ENCODE peak calls at places on chromosomes 7 and 10, in five cellular contexts. X is HepG2, D is SK-N-SH, S is GM12878, J is K562. G is an unnamed sample.

GRCh38 chr10:14063531-14064317 is 267.0 kb downstream of the FRMD4A start:
- DNase-seq in J (no peak), S (no peak), D (no peak), X (no peak), G (no peak)

GRCh38 chr7:12861070-12861469 is 173.6 kb downstream of the ARL4A start:
- DNase-seq in D (no peak), S (no peak), X (no peak), J (no peak), G (no peak)

GRCh38 chr7:24702674-24703235 is 54.5 kb downstream of the GSDME start:
- DNase-seq in J (no peak), S (no peak), D (no peak), X (no peak), G (no peak)

GRCh38 chr7:113636727-113637421 is 281.9 kb downstream of the PPP1R3A start:
- DNase-seq in X (no peak), D (no peak), S (no peak), J (no peak), G (no peak)

GRCh38 chr10:852386-852785 is 79.1 kb downstream of the LARP4B start:
- DNase-seq in J (no peak), S (no peak), X (peak), D (no peak), G (no peak)

GRCh38 chr10:62733654-62734293 is 70.7 kb upstream of the ADO start:
- DNase-seq in D (no peak), S (no peak), X (no peak), J (no peak), G (no peak)

GRCh38 chr10:43461950-43462349 is 25.0 kb downstream of the ZNF487 start:
- DNase-seq in D (peak), J (peak), S (no peak), X (peak), G (peak)

GRCh38 chr7:139758388-139758787 is 19.4 kb downstream of the HIPK2 start:
- DNase-seq in S (no peak), X (no peak), J (no peak), D (no peak), G (no peak)

GRCh38 chr10:22713853-22714523 is 390 bp downstream of the PIP4K2A start:
- DNase-seq in X (no peak), S (no peak), D (no peak), J (no peak), G (no peak)

GRCh38 chr7:13097508-13097907 is 410.1 kb downstream of the ARL4A start:
- DNase-seq in D (no peak), S (no peak), J (no peak), X (no peak), G (no peak)

GRCh38 chr10:45160266-45160665 is 155.1 kb downstream of the OR13A1 start:
- DNase-seq in X (no peak), D (no peak), S (no peak), J (no peak), G (no peak)

GRCh38 chr7:118511146-118511545 is 286.6 kb downstream of the ANKRD7 start:
- DNase-seq in S (no peak), D (no peak), J (no peak), X (no peak), G (no peak)

GRCh38 chr7:77570330-77571011 is 33.4 kb downstream of the PTPN12 start:
- DNase-seq in S (no peak), D (no peak), X (peak), J (no peak), G (no peak)

GRCh38 chr10:78664929-78665525 is 403.7 kb upstream of the ZMIZ1 start:
- DNase-seq in S (no peak), J (peak), D (no peak), X (no peak), G (peak)

GRCh38 chr7:147298611-147299043 is 1182.0 kb downstream of the CNTNAP2 start:
- DNase-seq in X (no peak), D (no peak), J (no peak), S (no peak), G (no peak)

GRCh38 chr7:11207565-11207964 is 233.9 kb downstream of the PHF14 start:
- DNase-seq in D (no peak), X (no peak), J (no peak), S (no peak), G (no peak)

GRCh38 chr10:11242443-11243386 is 225.0 kb downstream of the CELF2 start:
- DNase-seq in S (peak), J (no peak), D (no peak), X (no peak), G (no peak)

GRCh38 chr7:73342645-73343044 is 14.7 kb downstream of the FKBP6 start:
- DNase-seq in J (no peak), D (peak), S (no peak), X (peak), G (peak)

GRCh38 chr7:64888901-64889685 is 14.0 kb upstream of the ZNF273 start:
- DNase-seq in X (no peak), D (peak), J (no peak), S (no peak), G (no peak)

GRCh38 chr10:132232553-132232949 is 45.8 kb downstream of the DPYSL4 start:
- DNase-seq in D (no peak), X (no peak), S (no peak), J (no peak), G (no peak)

GRCh38 chr10:36254191-36254590 is 612.1 kb upstream of the FZD8 start:
- DNase-seq in X (no peak), S (no peak), J (no peak), D (no peak), G (no peak)

GRCh38 chr7:36310897-36311296 is 78.8 kb upstream of the ANLN start:
- DNase-seq in X (no peak), J (no peak), S (no peak), D (no peak), G (no peak)

GRCh38 chr7:29723599-29723998 is 82.7 kb upstream of the WIPF3 start:
- DNase-seq in S (no peak), X (no peak), D (no peak), J (no peak), G (peak)

DNA sequence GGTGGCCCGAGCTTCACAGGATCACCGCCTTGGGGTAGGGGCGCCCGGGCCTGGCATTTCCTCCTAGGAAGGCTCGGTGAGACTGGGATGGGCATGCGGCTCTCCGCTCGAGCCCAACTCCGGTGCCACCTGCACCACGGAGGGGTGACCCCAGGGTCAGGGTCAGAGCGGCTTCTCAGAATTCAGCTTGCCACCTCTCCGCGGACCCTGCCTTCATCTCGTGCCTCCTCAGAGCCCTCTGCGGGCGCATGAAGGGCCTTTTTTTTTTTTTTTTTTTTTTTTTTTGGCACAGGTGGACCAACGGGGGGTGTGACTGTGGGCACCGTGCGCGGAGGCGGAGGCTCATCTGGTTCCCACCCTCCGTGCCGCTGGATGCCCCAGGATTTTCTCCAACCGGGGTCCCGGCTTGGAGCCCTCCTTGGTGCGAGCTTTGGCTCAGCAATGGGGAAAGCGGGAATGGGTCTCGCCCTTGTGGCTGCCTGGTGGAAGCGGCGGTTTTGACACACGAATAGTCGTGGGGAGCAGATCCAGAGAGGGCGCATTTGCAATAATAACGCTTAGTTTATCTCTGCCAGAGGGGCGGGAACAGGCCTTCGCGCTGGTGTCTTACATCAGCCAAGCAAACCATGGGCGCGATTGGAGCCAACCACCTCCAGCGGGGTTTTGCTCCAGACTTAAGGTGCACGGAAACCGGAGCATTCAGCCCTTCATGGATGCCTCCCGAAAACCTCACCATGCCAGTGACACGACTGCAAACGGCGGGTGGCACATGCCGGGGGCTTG is 5.0 kb upstream of the TNRC18 start:
- DNase-seq in X (peak), S (no peak), D (peak), J (peak), G (no peak)
- H2AFZ ChIP-seq in X (no peak), S (no peak), D (no peak), J (peak), G (no peak)

DNA sequence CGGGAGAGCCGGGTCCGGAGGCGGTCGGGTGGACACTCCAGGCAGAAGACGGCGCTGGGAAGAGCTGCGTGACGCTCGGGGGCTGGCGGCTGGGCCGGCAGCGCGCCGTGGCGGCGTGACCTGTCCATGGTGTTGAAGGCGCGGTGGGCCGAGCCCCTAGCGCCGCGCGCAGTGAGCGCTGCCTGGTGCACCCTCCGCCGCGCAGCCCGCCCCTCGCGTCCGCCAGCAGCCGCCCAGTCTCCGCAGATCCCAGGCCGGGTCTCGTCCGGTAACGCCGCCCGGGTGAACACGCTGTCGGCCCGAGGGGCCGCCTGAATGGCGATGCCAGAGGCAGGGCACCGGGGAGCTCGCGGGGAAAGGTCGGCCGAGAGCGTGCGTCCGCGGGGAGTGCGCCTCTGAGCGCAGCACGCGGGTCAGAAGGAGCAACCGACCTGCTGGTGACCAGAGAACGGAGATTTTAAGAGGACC is 657 bp upstream of the TMEM178B start:
- DNase-seq in D (peak), J (no peak), S (no peak), X (peak), G (no peak)
- TF ChIP-seq ZBTB33 in D (no peak), J (peak), S (no peak), X (no peak), G (no peak)

GRCh38 chr7:42224391-42225003 is 12.5 kb downstream of the GLI3 start:
- DNase-seq in X (no peak), D (no peak), J (peak), S (no peak), G (no peak)
- H2AFZ ChIP-seq in X (no peak), D (no peak), J (no peak), S (no peak), G (no peak)

GRCh38 chr7:69871886-69872592 is 273.8 kb downstream of the AUTS2 start:
- DNase-seq in D (peak), X (no peak), S (no peak), J (peak), G (no peak)
- TF ChIP-seq ZBTB33 in D (no peak), X (no peak), S (no peak), J (no peak), G (no peak)

GRCh38 chr10:3465406-3465891 is 292.9 kb upstream of the PITRM1 start:
- DNase-seq in S (no peak), J (no peak), D (no peak), X (no peak), G (no peak)

GRCh38 chr10:3469639-3470020 is 297.0 kb upstream of the PITRM1 start:
- DNase-seq in S (no peak), J (no peak), D (no peak), X (no peak), G (no peak)

GRCh38 chr10:3464760-3465405 is 292.3 kb upstream of the PITRM1 start:
- DNase-seq in D (no peak), J (no peak), S (no peak), X (no peak), G (no peak)

GRCh38 chr10:3468919-3469638 is 296.5 kb upstream of the PITRM1 start:
- DNase-seq in X (no peak), S (no peak), D (no peak), J (no peak), G (peak)

GRCh38 chr10:3467052-3467906 is 294.7 kb upstream of the PITRM1 start:
- DNase-seq in S (no peak), D (no peak), X (no peak), J (no peak), G (peak)
- H2AFZ ChIP-seq in S (no peak), D (peak), X (no peak), J (no peak), G (peak)

GRCh38 chr7:21253740-21254687 is 173.9 kb upstream of the SP4 start:
- DNase-seq in D (peak), S (no peak), X (peak), J (peak), G (peak)
- TF ChIP-seq ZBTB33 in D (no peak), S (no peak), X (no peak), J (no peak), G (no peak)

DNA sequence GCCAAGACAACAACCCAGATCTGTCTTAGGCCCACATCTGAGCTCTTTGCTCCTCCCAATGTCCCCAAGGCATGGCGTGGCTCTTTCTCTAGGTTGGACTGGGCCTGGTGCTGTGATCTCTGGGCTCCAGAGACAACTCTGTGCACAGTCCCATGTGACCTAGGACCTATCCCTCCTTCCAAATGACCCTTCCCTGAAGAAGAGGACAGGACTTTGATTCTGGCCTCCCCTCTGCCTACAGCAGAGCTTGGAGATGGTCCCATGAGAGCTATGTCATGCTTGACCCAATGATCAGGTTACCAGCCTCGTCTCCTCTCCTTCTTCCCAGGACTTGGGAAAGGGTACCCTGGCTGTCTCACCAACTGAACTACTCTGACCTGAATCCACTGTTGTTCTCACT is 296.3 kb upstream of the GALNT17 start:
- DNase-seq in J (no peak), X (no peak), S (no peak), D (no peak), G (no peak)
- H2AFZ ChIP-seq in J (no peak), X (no peak), S (no peak), D (no peak), G (no peak)

GRCh38 chr7:134795231-134795630 is 15.8 kb downstream of the CALD1 start:
- DNase-seq in D (no peak), X (no peak), S (no peak), J (no peak), G (no peak)

GRCh38 chr7:134798155-134798554 is 18.7 kb downstream of the CALD1 start:
- DNase-seq in D (no peak), J (no peak), S (no peak), X (no peak), G (no peak)

GRCh38 chr7:134802762-134803161 is 23.3 kb downstream of the CALD1 start:
- DNase-seq in X (no peak), J (no peak), D (no peak), S (no peak), G (no peak)

GRCh38 chr7:134804351-134804750 is 24.9 kb downstream of the CALD1 start:
- DNase-seq in D (no peak), J (no peak), S (no peak), X (no peak), G (no peak)

GRCh38 chr7:134799387-134799786 is 20.0 kb downstream of the CALD1 start:
- DNase-seq in X (no peak), S (no peak), D (no peak), J (no peak), G (no peak)
- TF ChIP-seq ZBTB33 in X (no peak), S (no peak), D (no peak), J (no peak), G (no peak)